ENCODE peak calls at places on chromosome 17, in five cellular contexts. Z, H, N, S and G are unnamed samples.

GRCh38 chr17:74987909-74988711 is 678 bp downstream of the CDR2L start:
- DNase-seq in H (no peak), Z (peak; percentile 95), N (peak; percentile 73), S (peak; percentile 94), G (peak; percentile 55)

GRCh38 chr17:43094129-43094834 is 30.9 kb downstream of the BRCA1 start:
- DNase-seq in H (no peak), Z (no peak), S (peak; percentile 69), N (no peak), G (no peak)

GRCh38 chr17:34248807-34249496 is 6.1 kb upstream of the CCL2 start:
- DNase-seq in Z (no peak), H (no peak), N (no peak), S (no peak), G (no peak)

GRCh38 chr17:61412860-61413653 is 13.4 kb downstream of the TBX2 start:
- DNase-seq in H (no peak), S (peak; percentile 64), Z (peak; percentile 23), N (no peak), G (no peak)

GRCh38 chr17:63645775-63646491 is 23.7 kb downstream of the MAP3K3 start:
- DNase-seq in N (no peak), H (peak; percentile 62), S (no peak), Z (no peak), G (no peak)

GRCh38 chr17:19724501-19725420 is 8.4 kb upstream of the SLC47A2 start:
- DNase-seq in N (no peak), S (peak; percentile 84), H (peak; percentile 82), Z (peak; percentile 34), G (peak; percentile 31)

GRCh38 chr17:69853533-69854262 is 221.3 kb upstream of the KCNJ16 start:
- DNase-seq in Z (no peak), N (no peak), S (no peak), H (no peak), G (peak; percentile 1)

GRCh38 chr17:36877001-36877400 is 60.3 kb upstream of the LHX1 start:
- DNase-seq in N (no peak), H (no peak), S (no peak), Z (no peak), G (no peak)

GRCh38 chr17:63514974-63515373 is 8.2 kb upstream of the KCNH6 start:
- DNase-seq in Z (no peak), S (no peak), N (no peak), H (no peak), G (no peak)

GRCh38 chr17:58352843-58353719 is 1.1 kb upstream of the SUPT4H1 start:
- DNase-seq in N (peak; percentile 51), Z (peak; percentile 34), H (no peak), S (no peak), G (no peak)

GRCh38 chr17:73650147-73650546 is 5.9 kb upstream of the SDK2 start:
- DNase-seq in H (no peak), N (no peak), S (no peak), Z (no peak), G (no peak)

GRCh38 chr17:8391711-8392110 is 5.9 kb downstream of the RNF222 start:
- DNase-seq in Z (no peak), S (no peak), H (peak; percentile 42), N (no peak), G (no peak)

GRCh38 chr17:4066210-4066609 is 76.6 kb downstream of the ZZEF1 start:
- DNase-seq in H (no peak), S (no peak), N (no peak), Z (no peak), G (no peak)

GRCh38 chr17:48068491-48068961 is 20.4 kb downstream of the NFE2L1 start:
- DNase-seq in S (no peak), N (no peak), Z (no peak), H (no peak), G (no peak)

GRCh38 chr17:40577611-40578065 is 12.4 kb upstream of the CCR7 start:
- DNase-seq in Z (no peak), S (no peak), N (no peak), H (no peak), G (no peak)

GRCh38 chr17:10316986-10317834 is 55.6 kb downstream of the MYH13 start:
- DNase-seq in H (no peak), S (peak; percentile 80), Z (peak; percentile 47), N (no peak), G (peak; percentile 9)

GRCh38 chr17:37884516-37884915 is 39.7 kb upstream of the TBC1D3K start:
- DNase-seq in N (no peak), H (no peak), S (no peak), Z (no peak), G (no peak)

GRCh38 chr17:73591278-73592078 is 52.8 kb downstream of the SDK2 start:
- DNase-seq in N (no peak), H (no peak), Z (no peak), S (no peak), G (no peak)

GRCh38 chr17:44038604-44039007 is 23.8 kb upstream of the TMEM101 start:
- DNase-seq in N (no peak), S (no peak), H (no peak), Z (no peak), G (no peak)

GRCh38 chr17:69401251-69401650 is 13.2 kb upstream of the MAP2K6 start:
- DNase-seq in S (no peak), Z (no peak), N (no peak), H (no peak), G (no peak)

GRCh38 chr17:28648698-28649097 is 3.7 kb upstream of the BLTP2 start:
- DNase-seq in N (no peak), S (no peak), H (no peak), Z (peak; percentile 52), G (no peak)

GRCh38 chr17:67246648-67247415 is 1.8 kb upstream of the HELZ start:
- DNase-seq in H (peak; percentile 90), S (peak; percentile 65), N (no peak), Z (no peak), G (no peak)

GRCh38 chr17:56936697-56937322 is 23.0 kb upstream of the TRIM25 start:
- DNase-seq in S (no peak), Z (no peak), N (no peak), H (no peak), G (no peak)

GRCh38 chr17:43468746-43469544 is 14.8 kb upstream of the DHX8 start:
- DNase-seq in Z (no peak), N (no peak), S (no peak), H (peak; percentile 97), G (no peak)

GRCh38 chr17:78921437-78921971 is 3.7 kb downstream of the TIMP2 start:
- DNase-seq in N (no peak), H (no peak), S (no peak), Z (peak; percentile 47), G (peak; percentile 91)

GRCh38 chr17:55237826-55238196 is 26.9 kb upstream of the HLF start:
- DNase-seq in S (no peak), N (no peak), H (no peak), Z (no peak), G (no peak)

GRCh38 chr17:55238931-55239297 is 25.8 kb upstream of the HLF start:
- DNase-seq in N (no peak), S (no peak), H (peak; percentile 16), Z (peak; percentile 11), G (peak; percentile 33)

GRCh38 chr17:55238197-55238930 is 26.4 kb upstream of the HLF start:
- DNase-seq in Z (peak; percentile 94), S (peak; percentile 95), H (peak; percentile 99), N (peak; percentile 91), G (peak; percentile 33)

GRCh38 chr17:55242481-55242880 is 22.3 kb upstream of the HLF start:
- DNase-seq in N (no peak), Z (no peak), S (no peak), H (no peak), G (no peak)

GRCh38 chr17:55241097-55241496 is 23.7 kb upstream of the HLF start:
- DNase-seq in Z (no peak), N (no peak), H (no peak), S (no peak), G (no peak)
- H3K27ac ChIP-seq in Z (no peak overlapping the region), N (no peak overlapping the region), H (no peak overlapping the region), S (no peak overlapping the region), G (no peak overlapping the region)

DNA sequence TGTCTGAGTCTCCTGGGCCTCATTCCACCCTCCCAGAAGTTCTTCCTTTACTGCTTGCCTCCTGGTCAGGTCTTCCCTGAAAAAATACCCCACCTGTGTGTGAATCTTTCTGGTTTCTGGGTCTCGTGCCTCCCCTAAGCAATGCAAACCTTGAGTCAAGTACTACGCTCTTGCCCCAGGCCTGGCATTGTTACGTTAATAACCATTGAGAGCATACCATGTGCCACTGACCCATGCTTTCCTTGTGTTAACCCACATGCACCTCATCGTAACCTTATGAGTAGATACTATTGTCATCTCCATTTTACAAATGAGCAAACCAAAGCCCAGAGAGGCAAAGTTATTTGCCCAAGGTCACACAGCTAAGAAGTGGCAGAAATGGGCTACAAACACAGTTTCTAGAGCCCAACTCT is 25.4 kb upstream of the TOB1 start:
- DNase-seq in S (no peak), N (no peak), H (no peak), Z (no peak), G (no peak)
- H3K27ac ChIP-seq in S (no peak overlapping the region), N (no peak overlapping the region), H (peak overlapping the region; percentile 51), Z (no peak overlapping the region), G (peak overlapping the region; percentile 1)

DNA sequence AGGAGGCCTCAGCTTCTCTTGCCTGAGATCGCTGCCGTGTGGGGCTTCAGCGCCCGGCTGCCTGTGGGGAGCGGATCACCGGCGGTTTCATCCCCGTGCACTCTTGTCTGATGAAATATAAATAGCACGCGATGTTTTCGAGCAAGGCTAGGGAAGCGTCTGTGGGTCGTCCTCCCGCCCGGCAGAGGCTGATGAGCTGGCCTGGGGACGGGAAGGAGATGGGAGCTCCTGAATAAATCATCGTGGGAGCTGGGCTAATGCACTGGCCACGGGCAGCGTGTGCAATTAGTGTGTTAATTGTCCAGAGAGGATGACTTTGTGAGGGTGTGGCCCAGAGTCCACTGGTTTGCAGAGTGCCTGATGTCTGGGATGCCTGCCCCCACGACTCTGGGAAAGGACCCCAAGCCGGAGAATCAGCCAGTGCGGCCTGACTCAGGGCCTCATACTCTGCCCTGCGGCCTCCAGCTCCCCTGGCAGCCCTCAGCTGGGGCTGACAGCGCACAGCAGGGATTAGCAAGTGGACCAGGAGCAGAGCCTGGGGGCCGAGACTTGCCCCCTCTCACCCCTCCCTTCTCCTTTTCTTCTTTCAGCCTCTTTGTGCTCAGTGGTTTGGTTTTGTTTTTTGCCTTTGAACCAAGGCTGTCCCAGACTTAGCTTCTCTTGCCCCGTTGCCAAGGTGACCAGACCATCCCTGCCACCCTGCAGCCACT is 21.3 kb downstream of the KCNJ12 start:
- DNase-seq in N (no peak), H (no peak), Z (no peak), S (no peak), G (no peak)
- H3K27ac ChIP-seq in N (no peak overlapping the region), H (no peak overlapping the region), Z (no peak overlapping the region), S (no peak overlapping the region), G (no peak overlapping the region)

DNA sequence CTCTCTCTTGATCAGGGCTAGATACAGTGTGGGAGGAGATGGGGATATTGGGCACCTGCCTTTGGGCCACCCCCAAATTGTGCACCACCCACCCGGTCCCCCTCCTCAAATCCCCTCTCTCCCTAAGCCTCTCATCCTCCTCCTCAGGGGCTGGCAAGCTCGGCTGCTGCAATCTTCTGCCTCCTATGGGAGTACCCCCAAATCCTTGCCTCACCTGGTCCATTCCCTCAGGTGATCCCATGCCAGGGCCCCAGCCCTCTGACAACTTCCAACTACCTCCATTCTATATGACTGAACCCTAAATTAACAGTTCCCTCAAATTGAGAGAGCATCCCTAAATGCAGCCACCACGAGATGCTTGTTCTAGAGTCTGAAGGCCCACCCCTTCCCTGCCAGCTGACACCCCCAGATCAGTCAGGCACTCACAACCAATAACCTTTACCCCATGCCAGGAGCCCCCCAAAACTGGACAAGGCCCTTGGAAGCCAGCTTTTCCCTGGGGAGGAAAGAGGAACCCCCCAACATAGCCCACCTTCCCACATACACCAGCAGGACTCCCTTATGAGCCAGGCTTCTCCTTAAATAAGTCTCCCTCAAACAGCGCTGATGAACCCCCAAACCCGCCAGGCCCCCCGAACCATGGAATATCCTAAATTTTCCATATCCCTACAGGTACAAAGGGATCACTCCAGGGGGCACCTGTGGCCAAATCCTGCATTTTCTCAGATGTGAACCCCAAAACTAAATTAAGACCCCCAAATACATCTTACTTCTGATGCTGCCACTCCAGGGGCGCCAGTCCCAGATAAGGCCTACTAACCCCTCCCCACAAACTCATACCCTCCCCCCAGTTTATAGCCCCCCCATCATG is 3.2 kb downstream of the DLG4 start:
- DNase-seq in S (no peak), N (no peak), H (no peak), Z (no peak), G (no peak)
- H3K27ac ChIP-seq in S (peak overlapping the region; percentile 96), N (peak overlapping the region; percentile 80), H (peak overlapping the region; percentile 99), Z (peak overlapping the region; percentile 85), G (peak overlapping the region; percentile 78)